ENCODE peak calls at places on chromosome 15, in nine cellular contexts. One of them, this sample, is unnamed.

GRCh38 chr15:101091080-101092017 is 160.5 kb downstream of the CHSY1 start:
- DNase-seq in heart left ventricle: peak
- DNase-seq in B cell: no peak
- DNase-seq in WTC11: no peak
- DNase-seq in RWPE1: no peak
- DNase-seq in neural progenitor cell: no peak
- DNase-seq in ovary: peak
- DNase-seq in GM13976: no peak
- DNase-seq in endothelial cell: peak
- DNase-seq in this sample: no peak

GRCh38 chr15:65066635-65067333 is 1.0 kb downstream of the RASL12 start:
- DNase-seq in WTC11: peak
- DNase-seq in GM13976: no peak
- DNase-seq in neural progenitor cell: peak
- DNase-seq in RWPE1: no peak
- DNase-seq in ovary: peak
- DNase-seq in heart left ventricle: peak
- DNase-seq in B cell: no peak
- DNase-seq in endothelial cell: no peak
- DNase-seq in this sample: no peak

GRCh38 chr15:57025264-57025939 is 107.0 kb downstream of the TCF12 start:
- DNase-seq in ovary: no peak
- DNase-seq in RWPE1: peak
- DNase-seq in heart left ventricle: no peak
- DNase-seq in B cell: no peak
- DNase-seq in endothelial cell: no peak
- DNase-seq in neural progenitor cell: peak
- DNase-seq in GM13976: no peak
- DNase-seq in WTC11: no peak
- DNase-seq in this sample: no peak

GRCh38 chr15:29827421-29827820 is 5.2 kb upstream of the TJP1 start:
- DNase-seq in neural progenitor cell: no peak
- DNase-seq in heart left ventricle: no peak
- DNase-seq in WTC11: no peak
- DNase-seq in ovary: no peak
- DNase-seq in GM13976: no peak
- DNase-seq in endothelial cell: no peak
- DNase-seq in B cell: no peak
- DNase-seq in RWPE1: no peak
- DNase-seq in this sample: no peak

GRCh38 chr15:24878153-24878552 is 76.6 kb upstream of the SNRPN start:
- DNase-seq in B cell: peak
- DNase-seq in ovary: peak
- DNase-seq in RWPE1: no peak
- DNase-seq in heart left ventricle: peak
- DNase-seq in neural progenitor cell: no peak
- DNase-seq in WTC11: peak
- DNase-seq in endothelial cell: peak
- DNase-seq in GM13976: no peak
- DNase-seq in this sample: no peak

GRCh38 chr15:72515591-72516389 is 41.7 kb downstream of the ARIH1 start:
- DNase-seq in neural progenitor cell: no peak
- DNase-seq in ovary: no peak
- DNase-seq in RWPE1: no peak
- DNase-seq in B cell: no peak
- DNase-seq in WTC11: no peak
- DNase-seq in heart left ventricle: no peak
- DNase-seq in GM13976: no peak
- DNase-seq in endothelial cell: no peak
- DNase-seq in this sample: peak

GRCh38 chr15:98812711-98813441 is 164.5 kb downstream of the IGF1R start:
- DNase-seq in B cell: no peak
- DNase-seq in neural progenitor cell: no peak
- DNase-seq in endothelial cell: no peak
- DNase-seq in WTC11: peak
- DNase-seq in RWPE1: no peak
- DNase-seq in ovary: no peak
- DNase-seq in GM13976: no peak
- DNase-seq in heart left ventricle: no peak
- DNase-seq in this sample: no peak

GRCh38 chr15:25695875-25696760 is 167.0 kb downstream of the ATP10A start:
- DNase-seq in ovary: no peak
- DNase-seq in GM13976: no peak
- DNase-seq in endothelial cell: no peak
- DNase-seq in WTC11: no peak
- DNase-seq in neural progenitor cell: no peak
- DNase-seq in RWPE1: no peak
- DNase-seq in heart left ventricle: no peak
- DNase-seq in B cell: no peak
- DNase-seq in this sample: no peak

GRCh38 chr15:58065011-58065444 is 483 bp downstream of the ALDH1A2 start:
- DNase-seq in neural progenitor cell: peak
- DNase-seq in B cell: peak
- DNase-seq in RWPE1: no peak
- DNase-seq in GM13976: no peak
- DNase-seq in heart left ventricle: peak
- DNase-seq in ovary: peak
- DNase-seq in endothelial cell: peak
- DNase-seq in WTC11: peak
- DNase-seq in this sample: no peak

GRCh38 chr15:52282418-52282817 is 13.2 kb downstream of the MYO5C start:
- DNase-seq in GM13976: no peak
- DNase-seq in neural progenitor cell: no peak
- DNase-seq in endothelial cell: no peak
- DNase-seq in RWPE1: no peak
- DNase-seq in B cell: no peak
- DNase-seq in heart left ventricle: no peak
- DNase-seq in WTC11: no peak
- DNase-seq in ovary: no peak
- DNase-seq in this sample: no peak

GRCh38 chr15:63351170-63351569 is 30.5 kb downstream of the CA12 start:
- DNase-seq in ovary: no peak
- DNase-seq in WTC11: no peak
- DNase-seq in heart left ventricle: no peak
- DNase-seq in endothelial cell: no peak
- DNase-seq in B cell: no peak
- DNase-seq in GM13976: no peak
- DNase-seq in neural progenitor cell: no peak
- DNase-seq in RWPE1: no peak
- DNase-seq in this sample: no peak

GRCh38 chr15:75947117-75947516 is 43.4 kb downstream of the FBXO22 start:
- DNase-seq in WTC11: no peak
- DNase-seq in B cell: no peak
- DNase-seq in RWPE1: peak
- DNase-seq in endothelial cell: no peak
- DNase-seq in heart left ventricle: no peak
- DNase-seq in neural progenitor cell: no peak
- DNase-seq in GM13976: no peak
- DNase-seq in ovary: no peak
- DNase-seq in this sample: no peak

GRCh38 chr15:50137330-50137761 is 18.3 kb upstream of the ATP8B4 start:
- DNase-seq in heart left ventricle: no peak
- DNase-seq in WTC11: no peak
- DNase-seq in endothelial cell: no peak
- DNase-seq in B cell: no peak
- DNase-seq in ovary: no peak
- DNase-seq in GM13976: no peak
- DNase-seq in RWPE1: peak
- DNase-seq in neural progenitor cell: no peak
- DNase-seq in this sample: no peak

DNA sequence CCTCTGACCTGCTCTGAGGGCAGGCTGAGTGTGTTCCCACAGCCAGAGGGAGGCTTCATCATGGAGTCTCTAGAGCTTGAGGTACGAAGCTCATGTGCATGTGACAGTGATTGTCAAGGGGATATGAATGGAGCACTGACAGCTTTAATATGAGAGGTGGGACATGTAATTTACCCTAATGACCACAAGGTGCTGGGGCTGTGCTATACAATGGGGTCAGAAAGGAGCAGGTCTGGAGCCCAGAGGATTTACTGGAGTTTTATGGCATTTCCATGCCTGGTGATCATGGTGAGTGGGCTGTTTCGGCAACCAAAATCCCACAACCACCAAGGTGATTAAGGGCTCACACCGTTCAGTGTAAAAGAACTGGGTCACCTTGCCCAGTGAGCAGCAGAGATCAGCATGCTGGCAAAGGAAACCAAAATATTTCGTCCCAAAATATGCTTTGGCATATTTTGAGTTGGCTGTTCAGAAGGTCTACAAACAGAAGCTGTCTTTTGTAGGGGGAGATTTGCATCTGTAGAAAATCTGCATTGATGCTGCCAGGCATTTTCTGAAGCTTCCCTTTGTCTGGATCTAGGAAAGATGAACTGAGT is 40.1 kb upstream of the RASGRF1 start:
- DNase-seq in endothelial cell: no peak
- DNase-seq in GM13976: no peak
- DNase-seq in heart left ventricle: no peak
- DNase-seq in ovary: no peak
- DNase-seq in RWPE1: peak
- DNase-seq in neural progenitor cell: peak
- DNase-seq in WTC11: no peak
- DNase-seq in B cell: no peak
- DNase-seq in this sample: no peak
- TF ChIP-seq CTCF in endothelial cell: peak
- TF ChIP-seq CTCF in GM13976: no peak
- TF ChIP-seq CTCF in heart left ventricle: no peak
- TF ChIP-seq CTCF in ovary: no peak
- TF ChIP-seq CTCF in RWPE1: no peak
- TF ChIP-seq CTCF in neural progenitor cell: peak
- TF ChIP-seq CTCF in WTC11: peak
- TF ChIP-seq CTCF in B cell: no peak
- TF ChIP-seq CTCF in this sample: peak

GRCh38 chr15:67267951-67268941 is 13.7 kb downstream of the IQCH start:
- DNase-seq in RWPE1: no peak
- DNase-seq in WTC11: no peak
- DNase-seq in neural progenitor cell: no peak
- DNase-seq in GM13976: no peak
- DNase-seq in ovary: no peak
- DNase-seq in endothelial cell: no peak
- DNase-seq in B cell: no peak
- DNase-seq in heart left ventricle: no peak
- DNase-seq in this sample: no peak
- TF ChIP-seq CTCF in RWPE1: no peak
- TF ChIP-seq CTCF in WTC11: no peak
- TF ChIP-seq CTCF in neural progenitor cell: no peak
- TF ChIP-seq CTCF in GM13976: no peak
- TF ChIP-seq CTCF in ovary: no peak
- TF ChIP-seq CTCF in endothelial cell: no peak
- TF ChIP-seq CTCF in B cell: no peak
- TF ChIP-seq CTCF in heart left ventricle: no peak
- TF ChIP-seq CTCF in this sample: no peak

GRCh38 chr15:55796321-55796965 is 53.5 kb upstream of the PRTG start:
- DNase-seq in heart left ventricle: no peak
- DNase-seq in neural progenitor cell: no peak
- DNase-seq in GM13976: no peak
- DNase-seq in RWPE1: peak
- DNase-seq in WTC11: no peak
- DNase-seq in ovary: no peak
- DNase-seq in endothelial cell: no peak
- DNase-seq in B cell: no peak
- DNase-seq in this sample: no peak

GRCh38 chr15:55802600-55803376 is 59.8 kb upstream of the PRTG start:
- DNase-seq in ovary: no peak
- DNase-seq in neural progenitor cell: peak
- DNase-seq in GM13976: no peak
- DNase-seq in WTC11: no peak
- DNase-seq in endothelial cell: no peak
- DNase-seq in heart left ventricle: no peak
- DNase-seq in B cell: no peak
- DNase-seq in RWPE1: no peak
- DNase-seq in this sample: no peak

GRCh38 chr15:55800216-55800615 is 57.3 kb upstream of the PRTG start:
- DNase-seq in RWPE1: no peak
- DNase-seq in endothelial cell: no peak
- DNase-seq in GM13976: no peak
- DNase-seq in neural progenitor cell: no peak
- DNase-seq in B cell: no peak
- DNase-seq in ovary: no peak
- DNase-seq in WTC11: no peak
- DNase-seq in heart left ventricle: no peak
- DNase-seq in this sample: no peak

GRCh38 chr15:55795031-55795430 is 52.1 kb upstream of the PRTG start:
- DNase-seq in WTC11: no peak
- DNase-seq in RWPE1: no peak
- DNase-seq in neural progenitor cell: no peak
- DNase-seq in endothelial cell: no peak
- DNase-seq in ovary: no peak
- DNase-seq in B cell: no peak
- DNase-seq in GM13976: no peak
- DNase-seq in heart left ventricle: no peak
- DNase-seq in this sample: no peak

DNA sequence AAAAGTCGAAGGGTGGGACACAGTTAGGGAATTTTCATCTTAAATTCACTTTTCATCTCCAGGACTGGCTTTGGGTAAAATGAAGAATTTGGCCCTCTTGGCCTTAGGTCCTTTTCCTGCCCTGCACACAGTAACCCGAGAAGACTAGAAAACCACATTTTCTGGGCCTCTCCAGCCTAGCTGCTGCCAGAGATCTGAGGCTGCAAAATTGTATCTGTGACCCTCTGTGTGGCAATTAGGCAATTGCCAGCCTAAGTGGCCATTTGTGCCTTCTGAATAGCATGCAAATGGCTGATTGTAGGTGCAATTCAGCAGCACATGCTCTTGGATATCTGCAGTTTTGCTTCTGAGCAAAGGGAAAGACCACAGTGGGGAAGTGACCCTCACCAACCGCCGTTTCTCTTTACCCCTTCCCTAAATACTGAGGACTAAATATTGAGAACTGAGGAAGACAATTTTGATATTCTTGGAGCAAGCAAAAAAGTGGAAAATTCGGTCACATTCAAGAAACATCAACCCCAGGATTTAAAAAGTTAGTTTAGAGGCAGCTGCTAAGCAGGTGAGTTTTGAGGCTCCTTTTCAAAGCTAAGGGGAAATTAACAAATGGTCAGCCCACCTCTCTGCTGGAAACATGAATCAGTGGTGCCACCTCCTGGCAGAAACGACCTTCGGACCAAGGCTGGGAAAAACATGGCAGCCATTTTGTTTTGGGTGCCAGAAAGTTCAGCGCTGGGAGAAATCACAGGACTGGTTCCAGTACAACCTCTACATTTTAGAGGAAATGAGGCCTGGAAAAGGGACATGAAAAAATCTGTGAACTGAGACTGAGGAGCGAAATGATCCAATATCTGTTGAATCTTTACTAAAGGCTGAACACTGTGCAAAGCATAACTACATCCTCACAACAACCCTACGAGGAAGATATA is 56.6 kb upstream of the PRTG start:
- DNase-seq in endothelial cell: peak
- DNase-seq in B cell: peak
- DNase-seq in WTC11: peak
- DNase-seq in RWPE1: peak
- DNase-seq in neural progenitor cell: peak
- DNase-seq in ovary: peak
- DNase-seq in GM13976: peak
- DNase-seq in heart left ventricle: no peak
- DNase-seq in this sample: no peak
- TF ChIP-seq CTCF in endothelial cell: peak
- TF ChIP-seq CTCF in B cell: no peak
- TF ChIP-seq CTCF in WTC11: peak
- TF ChIP-seq CTCF in RWPE1: no peak
- TF ChIP-seq CTCF in neural progenitor cell: peak
- TF ChIP-seq CTCF in ovary: no peak
- TF ChIP-seq CTCF in GM13976: peak
- TF ChIP-seq CTCF in heart left ventricle: peak
- TF ChIP-seq CTCF in this sample: peak

GRCh38 chr15:94526071-94526689 is 294.8 kb downstream of the MCTP2 start:
- DNase-seq in ovary: no peak
- DNase-seq in RWPE1: peak
- DNase-seq in GM13976: no peak
- DNase-seq in B cell: no peak
- DNase-seq in WTC11: peak
- DNase-seq in heart left ventricle: no peak
- DNase-seq in neural progenitor cell: peak
- DNase-seq in endothelial cell: peak
- DNase-seq in this sample: no peak
- TF ChIP-seq CTCF in ovary: no peak
- TF ChIP-seq CTCF in RWPE1: peak
- TF ChIP-seq CTCF in GM13976: no peak
- TF ChIP-seq CTCF in B cell: peak
- TF ChIP-seq CTCF in WTC11: peak
- TF ChIP-seq CTCF in heart left ventricle: no peak
- TF ChIP-seq CTCF in neural progenitor cell: peak
- TF ChIP-seq CTCF in endothelial cell: peak
- TF ChIP-seq CTCF in this sample: peak

This sample was measured in retinal pigment epithelial cell.